ENCODE peak calls at places on chromosome 11, in nine cellular contexts. G is HEK293T; Y is upper lobe of left lung; J is fibroblast of villous mesenchyme; E is cardiac fibroblast; X is caudate nucleus; Q is central memory CD8-positive, alpha-beta T cell; S is NT2/D1; Z is amygdala. U is an unnamed sample.

GRCh38 chr11:17777086-17777725 is 42.6 kb downstream of the KCNC1 start:
- DNase-seq in G (no peak), Y (peak; percentile 15), J (no peak), E (no peak), X (no peak), Q (no peak), S (no peak), Z (no peak), U (no peak)

GRCh38 chr11:1342946-1343345 is 33.5 kb upstream of the TOLLIP start:
- DNase-seq in G (no peak), Y (no peak), J (no peak), E (no peak), X (no peak), Q (no peak), S (no peak), Z (no peak), U (no peak)

GRCh38 chr11:69594481-69594880 is 46.5 kb upstream of the CCND1 start:
- DNase-seq in G (no peak), Y (no peak), J (no peak), E (no peak), X (no peak), Q (no peak), S (no peak), Z (no peak), U (no peak)

GRCh38 chr11:72240461-72241289 is 3.3 kb downstream of the PHOX2A start:
- DNase-seq in G (no peak), Y (peak; percentile 22), J (no peak), E (peak; percentile 24), X (no peak), Q (no peak), S (no peak), Z (no peak), U (peak; percentile 19)

GRCh38 chr11:117700551-117700950 is 96.5 kb downstream of the DSCAML1 start:
- DNase-seq in G (no peak), Y (no peak), J (no peak), E (no peak), X (no peak), Q (no peak), S (no peak), Z (no peak), U (no peak)

GRCh38 chr11:117871784-117872183 is 4.7 kb downstream of the FXYD6 start:
- DNase-seq in G (no peak), Y (no peak), J (no peak), E (no peak), X (no peak), Q (no peak), S (no peak), Z (no peak), U (no peak)

GRCh38 chr11:113370634-113371033 is 16.9 kb upstream of the ANKK1 start:
- DNase-seq in G (no peak), Y (no peak), J (no peak), E (no peak), X (no peak), Q (no peak), S (no peak), Z (no peak), U (no peak)

GRCh38 chr11:102500829-102501228 is 29.7 kb downstream of the MMP7 start:
- DNase-seq in G (no peak), Y (no peak), J (no peak), E (no peak), X (no peak), Q (no peak), S (no peak), Z (no peak), U (no peak)